ENCODE peak calls at places on chromosomes 2 and 18, in six cellular contexts. G, A, Z, S, K and B are unnamed samples.
A peak's percentile ranks its signal among the peaks of the same experiment; 100 is the strongest.

GRCh38 chr2:233331536-233331935 is 22.8 kb upstream of the DGKD start:
- DNase-seq in A (no peak), S (no peak), K (peak; percentile 57), Z (no peak), G (no peak), B (no peak)

GRCh38 chr2:103656558-103656957 is 894.7 kb downstream of the TMEM182 start:
- DNase-seq in S (no peak), G (no peak), K (no peak), Z (no peak), A (no peak), B (no peak)

GRCh38 chr2:24080721-24081120 is 3.9 kb downstream of the TP53I3 start:
- DNase-seq in G (no peak), S (no peak), Z (no peak), K (no peak), A (no peak), B (no peak)

GRCh38 chr2:82994186-82994585 is 1464.9 kb downstream of the SUCLG1 start:
- DNase-seq in S (no peak), G (no peak), K (no peak), Z (no peak), A (no peak), B (no peak)

GRCh38 chr2:78020500-78020899 is 498.3 kb upstream of the LRRTM4 start:
- DNase-seq in K (no peak), S (no peak), Z (no peak), A (no peak), G (no peak), B (no peak)

GRCh38 chr2:229835601-229836283 is 86.1 kb downstream of the TRIP12 start:
- DNase-seq in A (no peak), Z (no peak), K (no peak), S (peak; percentile 28), G (no peak), B (no peak)

GRCh38 chr2:151973013-151973900 is 125.6 kb downstream of the CACNB4 start:
- DNase-seq in G (no peak), Z (no peak), S (no peak), A (no peak), K (no peak), B (no peak)

GRCh38 chr2:71379086-71379485 is 47.5 kb downstream of the ZNF638 start:
- DNase-seq in A (no peak), S (peak; percentile 88), Z (no peak), K (no peak), G (no peak), B (no peak)

GRCh38 chr18:75474332-75474731 is 46.8 kb upstream of the SMIM21 start:
- DNase-seq in A (no peak), K (no peak), S (no peak), G (no peak), Z (no peak), B (no peak)

GRCh38 chr2:44310287-44310686 is 35.0 kb downstream of the SLC3A1 start:
- DNase-seq in G (no peak), K (no peak), Z (no peak), A (no peak), S (peak; percentile 6), B (no peak)

GRCh38 chr18:77143196-77143595 is 10.6 kb upstream of the MBP start:
- DNase-seq in K (no peak), Z (no peak), S (no peak), G (no peak), A (no peak), B (no peak)

GRCh38 chr2:64751286-64752260 is 97.9 kb upstream of the SERTAD2 start:
- DNase-seq in Z (peak; percentile 97), S (peak; percentile 71), G (no peak), K (no peak), A (no peak), B (peak; percentile 86)

GRCh38 chr2:231384970-231385369 is 10.5 kb upstream of the B3GNT7 start:
- DNase-seq in G (no peak), S (no peak), K (no peak), Z (no peak), A (no peak), B (no peak)

GRCh38 chr2:10238396-10238795 is 64.3 kb upstream of the HPCAL1 start:
- DNase-seq in Z (no peak), G (no peak), S (no peak), A (peak; percentile 3), K (no peak), B (no peak)

GRCh38 chr18:38898167-38898566 is 1332.6 kb upstream of the CELF4 start:
- DNase-seq in Z (no peak), A (no peak), S (no peak), G (no peak), K (no peak), B (no peak)

GRCh38 chr2:168169097-168169745 is 78.2 kb downstream of the STK39 start:
- DNase-seq in Z (no peak), A (no peak), S (peak; percentile 51), G (no peak), K (no peak), B (no peak)

GRCh38 chr2:20565623-20566236 is 85.2 kb downstream of the HS1BP3 start:
- DNase-seq in G (no peak), S (no peak), K (no peak), Z (no peak), A (no peak), B (no peak)

GRCh38 chr2:8300905-8301304 is 381.0 kb upstream of the ID2 start:
- DNase-seq in Z (no peak), K (no peak), S (no peak), G (no peak), A (no peak), B (no peak)

GRCh38 chr18:24027156-24027555 is 12.6 kb downstream of the TTC39C start:
- DNase-seq in K (peak; percentile 16), G (no peak), S (peak; percentile 90), Z (no peak), A (no peak), B (no peak)

GRCh38 chr18:53566622-53567021 is 657.8 kb downstream of the MBD2 start:
- DNase-seq in Z (no peak), S (no peak), A (no peak), K (no peak), G (no peak), B (no peak)

GRCh38 chr2:158024288-158024898 is 77.3 kb upstream of the UPP2 start:
- DNase-seq in Z (no peak), A (peak; percentile 65), S (peak; percentile 68), K (peak; percentile 19), G (peak; percentile 30), B (peak; percentile 35)

GRCh38 chr2:175066411-175066810 is 61.2 kb upstream of the CHN1 start:
- DNase-seq in S (no peak), Z (no peak), G (no peak), K (no peak), A (no peak), B (no peak)

GRCh38 chr18:64119916-64120315 is 29.0 kb downstream of the LINC00305 start:
- DNase-seq in G (no peak), Z (no peak), K (no peak), A (no peak), S (peak; percentile 67), B (no peak)

GRCh38 chr18:47996091-47996541 is 65.7 kb upstream of the SMAD2 start:
- DNase-seq in K (no peak), A (no peak), G (no peak), Z (no peak), S (no peak), B (no peak)

GRCh38 chr18:75374466-75374865 is 53.0 kb downstream of the SMIM21 start:
- DNase-seq in G (no peak), A (no peak), S (no peak), Z (no peak), K (no peak), B (no peak)

DNA sequence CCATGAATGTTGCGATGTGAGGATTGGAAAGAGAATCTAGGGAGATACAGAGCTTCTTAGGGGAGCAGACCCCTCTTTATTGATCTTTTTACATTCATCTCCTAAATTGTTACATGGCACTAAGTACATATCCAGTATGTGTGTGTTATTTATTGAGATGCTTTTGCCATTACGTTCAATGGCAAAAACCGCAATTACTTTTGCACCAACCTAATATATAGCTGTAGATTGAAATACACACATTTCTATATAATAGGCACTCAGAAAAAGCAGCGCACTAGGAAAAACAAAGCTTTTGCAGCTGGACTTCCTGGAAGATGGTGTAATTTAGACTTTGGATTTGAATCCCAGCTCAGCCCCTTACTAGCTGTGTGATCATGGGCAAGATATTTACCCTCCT is 849.4 kb downstream of the SLC4A3 start:
- DNase-seq in A (no peak), S (no peak), G (no peak), Z (no peak), K (no peak), B (no peak)
- TF ChIP-seq CTCF in A (no peak), S (no peak), G (no peak), Z (no peak), K (no peak), B (no peak)

GRCh38 chr2:164479460-164479859 is 141.8 kb downstream of the GRB14 start:
- DNase-seq in Z (peak; percentile 19), G (no peak), K (peak; percentile 15), S (peak; percentile 77), A (peak; percentile 57), B (no peak)
- TF ChIP-seq CTCF in Z (peak; percentile 22), G (peak; percentile 51), K (peak; percentile 57), S (peak; percentile 73), A (peak; percentile 16), B (no peak)

GRCh38 chr2:3108105-3108504 is 269.5 kb downstream of the EIPR1 start:
- DNase-seq in Z (no peak), K (no peak), G (no peak), A (no peak), S (no peak), B (no peak)

GRCh38 chr2:3105814-3106569 is 271.6 kb downstream of the EIPR1 start:
- DNase-seq in K (no peak), S (no peak), Z (no peak), A (no peak), G (no peak), B (no peak)

GRCh38 chr2:3110555-3110954 is 267.1 kb downstream of the EIPR1 start:
- DNase-seq in S (no peak), Z (no peak), G (no peak), A (no peak), K (no peak), B (no peak)

GRCh38 chr2:3108710-3109702 is 268.6 kb downstream of the EIPR1 start:
- DNase-seq in A (no peak), Z (no peak), S (no peak), K (no peak), G (no peak), B (no peak)

DNA sequence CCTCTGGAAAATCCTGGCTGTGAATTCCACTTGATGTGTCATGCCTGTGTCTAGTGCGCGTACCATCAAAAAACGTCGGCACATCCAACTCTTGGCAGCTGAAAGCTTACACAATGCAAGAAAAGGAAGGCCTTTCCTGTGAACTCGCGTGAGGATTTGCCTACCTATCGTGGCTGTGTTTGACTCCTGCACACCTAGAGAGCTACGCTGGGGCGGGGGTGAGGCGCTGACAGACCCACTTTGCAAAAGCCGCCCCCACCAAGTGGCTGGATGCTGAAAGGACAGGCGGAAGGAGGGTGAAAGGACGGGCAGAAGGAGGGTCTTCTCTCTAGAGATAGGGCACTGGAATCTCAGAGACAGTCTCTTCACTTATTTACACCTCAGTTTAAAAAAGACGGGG is 270.1 kb downstream of the EIPR1 start:
- DNase-seq in A (no peak), K (no peak), Z (no peak), S (no peak), G (no peak), B (no peak)
- TF ChIP-seq CTCF in A (no peak), K (no peak), Z (no peak), S (no peak), G (no peak), B (no peak)

GRCh38 chr2:12167525-12168317 is 421.3 kb downstream of the LPIN1 start:
- DNase-seq in A (peak; percentile 46), K (no peak), G (peak; percentile 27), S (no peak), Z (no peak), B (no peak)
- TF ChIP-seq CTCF in A (no peak), K (peak; percentile 25), G (peak; percentile 34), S (peak; percentile 11), Z (no peak), B (no peak)